ENCODE peak calls at places on chromosome 7, in six cellular contexts. N, X, I, U, V and G are unnamed samples.

GRCh38 chr7:18564779-18565178 is 69.2 kb downstream of the HDAC9 start:
- DNase-seq in U (no peak), V (no peak), X (no peak), I (no peak), N (no peak), G (no peak)

GRCh38 chr7:44307905-44308740 is 17.3 kb downstream of the CAMK2B start:
- DNase-seq in U (no peak), X (no peak), I (no peak), V (no peak), N (peak; percentile 29), G (no peak)

GRCh38 chr7:80771523-80771922 is 133.1 kb downstream of the CD36 start:
- DNase-seq in X (peak; percentile 69), U (no peak), V (peak; percentile 54), N (no peak), I (no peak), G (no peak)

GRCh38 chr7:157405914-157406810 is 69.4 kb downstream of the DNAJB6 start:
- DNase-seq in I (no peak), V (no peak), U (no peak), X (no peak), N (peak; percentile 80), G (no peak)

GRCh38 chr7:2527505-2528464 is 8.2 kb downstream of the LFNG start:
- DNase-seq in X (peak; percentile 84), U (no peak), N (peak; percentile 60), V (peak; percentile 73), I (no peak), G (peak; percentile 84)

GRCh38 chr7:148982596-148983219 is 45.6 kb downstream of the PDIA4 start:
- DNase-seq in I (peak; percentile 59), U (no peak), V (peak; percentile 43), N (no peak), X (peak; percentile 47), G (no peak)

GRCh38 chr7:763762-764161 is 36.7 kb upstream of the PRKAR1B start:
- DNase-seq in U (no peak), X (no peak), N (no peak), I (no peak), V (no peak), G (no peak)

GRCh38 chr7:130872756-130873448 is 138.9 kb upstream of the KLF14 start:
- DNase-seq in X (peak; percentile 62), I (no peak), U (no peak), V (no peak), N (no peak), G (no peak)

GRCh38 chr7:54985405-54986360 is 33.1 kb upstream of the EGFR start:
- DNase-seq in U (no peak), N (no peak), X (peak; percentile 98), I (no peak), V (no peak), G (peak; percentile 42)

GRCh38 chr7:43758029-43758860 is at the start of gene BLVRA:
- DNase-seq in U (peak; percentile 41), X (peak; percentile 59), V (peak; percentile 73), N (peak; percentile 85), I (peak; percentile 74), G (peak; percentile 37)

GRCh38 chr7:148650232-148650858 is 48.4 kb upstream of the CUL1 start:
- DNase-seq in V (no peak), I (peak; percentile 12), X (peak; percentile 76), U (no peak), N (no peak), G (no peak)

GRCh38 chr7:158355456-158356065 is 232.1 kb downstream of the PTPRN2 start:
- DNase-seq in V (no peak), I (no peak), X (peak; percentile 1), N (peak; percentile 15), U (no peak), G (peak; percentile 17)

GRCh38 chr7:123499211-123499968 is 35.0 kb downstream of the IQUB start:
- DNase-seq in V (no peak), I (no peak), U (no peak), X (no peak), N (no peak), G (no peak)